ENCODE peak calls at places on chromosomes 5 and 9, in five cellular contexts. One of them, this sample, is unnamed.

GRCh38 chr5:43891112-43891511 is 288.1 kb downstream of the NNT start:
- DNase-seq in fibroblast of pulmonary artery: no peak
- DNase-seq in transverse colon: no peak
- DNase-seq in lower leg skin: no peak
- DNase-seq in cardiac muscle cell: no peak
- DNase-seq in this sample: no peak

GRCh38 chr9:93164085-93164484 is 19.9 kb upstream of the WNK2 start:
- DNase-seq in lower leg skin: no peak
- DNase-seq in fibroblast of pulmonary artery: no peak
- DNase-seq in transverse colon: no peak
- DNase-seq in cardiac muscle cell: no peak
- DNase-seq in this sample: no peak

GRCh38 chr5:14873093-14873492 is 1.5 kb upstream of the ANKH start:
- DNase-seq in lower leg skin: no peak
- DNase-seq in cardiac muscle cell: no peak
- DNase-seq in fibroblast of pulmonary artery: no peak
- DNase-seq in transverse colon: no peak
- DNase-seq in this sample: no peak

GRCh38 chr5:154190652-154191304 is at the start of gene GALNT10:
- DNase-seq in fibroblast of pulmonary artery: peak; percentile 72
- DNase-seq in cardiac muscle cell: peak; percentile 84
- DNase-seq in lower leg skin: no peak
- DNase-seq in transverse colon: peak; percentile 70
- DNase-seq in this sample: peak; percentile 72

GRCh38 chr9:107243757-107244156 is 39.3 kb upstream of the RAD23B start:
- DNase-seq in transverse colon: peak; percentile 65
- DNase-seq in fibroblast of pulmonary artery: peak; percentile 42
- DNase-seq in cardiac muscle cell: no peak
- DNase-seq in lower leg skin: peak; percentile 62
- DNase-seq in this sample: peak; percentile 56

GRCh38 chr9:69970001-69970531 is 73.6 kb upstream of the MAMDC2 start:
- DNase-seq in cardiac muscle cell: no peak
- DNase-seq in lower leg skin: no peak
- DNase-seq in fibroblast of pulmonary artery: peak; percentile 9
- DNase-seq in transverse colon: no peak
- DNase-seq in this sample: no peak

GRCh38 chr5:45694255-45694834 is 1.8 kb downstream of the HCN1 start:
- DNase-seq in fibroblast of pulmonary artery: peak; percentile 8
- DNase-seq in lower leg skin: no peak
- DNase-seq in transverse colon: no peak
- DNase-seq in cardiac muscle cell: peak; percentile 1
- DNase-seq in this sample: no peak

GRCh38 chr9:126436545-126437269 is 110.1 kb downstream of the MVB12B start:
- DNase-seq in transverse colon: no peak
- DNase-seq in fibroblast of pulmonary artery: no peak
- DNase-seq in lower leg skin: no peak
- DNase-seq in cardiac muscle cell: no peak
- DNase-seq in this sample: no peak

GRCh38 chr9:9973062-9973461 is 639.7 kb downstream of the PTPRD start:
- DNase-seq in fibroblast of pulmonary artery: no peak
- DNase-seq in cardiac muscle cell: no peak
- DNase-seq in transverse colon: no peak
- DNase-seq in lower leg skin: no peak
- DNase-seq in this sample: no peak

DNA sequence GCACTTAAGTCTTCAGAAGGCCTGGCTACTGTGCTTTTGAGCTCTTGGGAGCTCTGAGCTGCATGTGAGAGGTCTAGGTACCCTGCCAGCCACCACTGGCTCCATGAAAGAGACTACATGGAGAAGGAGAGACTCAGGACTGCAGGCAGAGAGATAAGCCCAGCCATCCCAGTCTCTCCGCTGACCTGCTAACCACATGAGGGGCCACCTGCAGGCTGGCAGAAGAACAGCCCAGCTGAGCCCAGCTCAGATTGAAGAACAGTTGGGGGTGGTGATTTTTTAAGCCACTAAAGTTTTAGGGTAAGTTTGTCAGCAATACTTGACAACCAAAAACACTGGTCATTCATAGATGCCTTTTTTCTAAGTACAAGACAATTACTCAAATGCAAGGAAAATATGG is 205.0 kb upstream of the PRDM9 start:
- DNase-seq in fibroblast of pulmonary artery: no peak
- DNase-seq in lower leg skin: no peak
- DNase-seq in transverse colon: no peak
- DNase-seq in cardiac muscle cell: no peak
- DNase-seq in this sample: no peak
- TF ChIP-seq CTCF in fibroblast of pulmonary artery: no peak
- TF ChIP-seq CTCF in lower leg skin: no peak
- TF ChIP-seq CTCF in transverse colon: no peak
- TF ChIP-seq CTCF in cardiac muscle cell: no peak
- TF ChIP-seq CTCF in this sample: no peak

DNA sequence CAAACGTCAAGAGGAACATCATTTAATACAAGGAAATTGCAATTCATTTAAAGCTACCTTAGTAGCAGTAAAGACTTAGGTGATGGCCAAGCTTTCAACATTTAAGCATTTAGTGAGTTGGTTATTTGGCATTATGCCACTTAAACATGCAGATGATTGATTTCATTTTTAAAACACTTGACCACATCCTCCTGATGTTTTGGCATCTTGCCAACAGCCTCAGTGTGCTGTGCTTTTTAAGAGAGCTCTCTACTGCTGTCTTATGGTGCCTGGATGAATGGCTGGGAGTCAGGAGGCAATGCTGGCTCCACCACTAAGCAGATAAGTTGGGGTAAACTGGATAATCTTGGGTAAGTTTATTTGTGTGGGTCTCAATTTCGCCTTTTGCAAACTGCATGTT is 364.5 kb downstream of the MAN2A1 start:
- DNase-seq in lower leg skin: peak; percentile 55
- DNase-seq in fibroblast of pulmonary artery: peak; percentile 70
- DNase-seq in transverse colon: peak; percentile 27
- DNase-seq in cardiac muscle cell: peak; percentile 76
- DNase-seq in this sample: peak; percentile 48
- TF ChIP-seq CTCF in lower leg skin: no peak
- TF ChIP-seq CTCF in fibroblast of pulmonary artery: peak; percentile 24
- TF ChIP-seq CTCF in transverse colon: no peak
- TF ChIP-seq CTCF in cardiac muscle cell: peak; percentile 34
- TF ChIP-seq CTCF in this sample: no peak

GRCh38 chr9:4222357-4222756 is 77.5 kb downstream of the GLIS3 start:
- DNase-seq in lower leg skin: no peak
- DNase-seq in cardiac muscle cell: no peak
- DNase-seq in transverse colon: no peak
- DNase-seq in fibroblast of pulmonary artery: no peak
- DNase-seq in this sample: no peak
- TF ChIP-seq CTCF in lower leg skin: no peak
- TF ChIP-seq CTCF in cardiac muscle cell: no peak
- TF ChIP-seq CTCF in transverse colon: no peak
- TF ChIP-seq CTCF in fibroblast of pulmonary artery: no peak
- TF ChIP-seq CTCF in this sample: no peak

GRCh38 chr5:72320022-72320898 is at the start of the genes MRPS27 and PTCD2:
- DNase-seq in lower leg skin: peak; percentile 96
- DNase-seq in fibroblast of pulmonary artery: peak; percentile 99
- DNase-seq in transverse colon: peak; percentile 97
- DNase-seq in cardiac muscle cell: peak; percentile 100
- DNase-seq in this sample: peak; percentile 99
- TF ChIP-seq CTCF in lower leg skin: no peak
- TF ChIP-seq CTCF in fibroblast of pulmonary artery: peak; percentile 29
- TF ChIP-seq CTCF in transverse colon: no peak
- TF ChIP-seq CTCF in cardiac muscle cell: peak; percentile 28
- TF ChIP-seq CTCF in this sample: peak; percentile 25

GRCh38 chr5:141186897-141187512 is at the start of gene PCDHB9:
- DNase-seq in fibroblast of pulmonary artery: peak; percentile 7
- DNase-seq in cardiac muscle cell: peak; percentile 9
- DNase-seq in transverse colon: no peak
- DNase-seq in lower leg skin: no peak
- DNase-seq in this sample: peak; percentile 8
- TF ChIP-seq CTCF in fibroblast of pulmonary artery: peak; percentile 25
- TF ChIP-seq CTCF in cardiac muscle cell: peak; percentile 21
- TF ChIP-seq CTCF in transverse colon: peak; percentile 18
- TF ChIP-seq CTCF in lower leg skin: no peak
- TF ChIP-seq CTCF in this sample: peak; percentile 45

GRCh38 chr5:54159153-54159836 is 151.1 kb downstream of the ARL15 start:
- DNase-seq in cardiac muscle cell: no peak
- DNase-seq in transverse colon: no peak
- DNase-seq in lower leg skin: no peak
- DNase-seq in fibroblast of pulmonary artery: no peak
- DNase-seq in this sample: no peak
- TF ChIP-seq CTCF in cardiac muscle cell: no peak
- TF ChIP-seq CTCF in transverse colon: no peak
- TF ChIP-seq CTCF in lower leg skin: no peak
- TF ChIP-seq CTCF in fibroblast of pulmonary artery: no peak
- TF ChIP-seq CTCF in this sample: no peak

This sample was measured in fibroblast of villous mesenchyme.